ENCODE peak calls at places on chromosomes 3 and 15, in ten cellular contexts. I is endothelial cell of umbilical vein, Y is GM23248, L is colonic mucosa, M is H9, G is mesenchymal stem cell, R is IMR-90, D is neuronal stem cell, J is kidney, H is fibroblast of lung. W is an unnamed sample.

GRCh38 chr3:192772495-192772894 is 45.2 kb upstream of the FGF12 start:
- DNase-seq in R (peak), H (no peak), D (no peak), L (no peak), Y (peak), G (peak), I (peak), J (no peak), M (peak), W (peak)

GRCh38 chr3:72903004-72903403 is 15.2 kb downstream of the GXYLT2 start:
- DNase-seq in H (peak), J (no peak), M (no peak), L (no peak), R (peak), I (no peak), Y (peak), G (peak), D (no peak), W (no peak)

GRCh38 chr3:112582242-112582874 is 20.5 kb downstream of the SLC35A5 start:
- DNase-seq in H (peak), R (peak), L (no peak), J (no peak), G (peak), Y (peak), M (peak), I (peak), D (peak), W (peak)

GRCh38 chr3:187719628-187720336 is 17.4 kb upstream of the RTP2 start:
- DNase-seq in H (no peak), J (peak), M (no peak), Y (no peak), L (no peak), R (no peak), G (no peak), I (no peak), D (no peak), W (peak)

GRCh38 chr3:124818398-124819150 is 68.6 kb downstream of the ITGB5 start:
- DNase-seq in D (no peak), G (peak), J (no peak), Y (peak), I (no peak), R (peak), H (peak), L (no peak), M (no peak), W (no peak)

GRCh38 chr3:179074656-179075055 is 3.0 kb upstream of the ZMAT3 start:
- DNase-seq in L (no peak), R (no peak), J (no peak), H (no peak), I (no peak), Y (no peak), G (no peak), D (no peak), M (no peak), W (no peak)

GRCh38 chr3:107085261-107085660 is 292.0 kb upstream of the CCDC54 start:
- DNase-seq in H (peak), G (no peak), L (no peak), M (no peak), I (peak), Y (peak), J (no peak), R (peak), D (no peak), W (no peak)

GRCh38 chr3:126998728-126999127 is 15.8 kb downstream of the PLXNA1 start:
- DNase-seq in L (peak), D (no peak), I (no peak), M (no peak), Y (no peak), H (no peak), J (no peak), R (no peak), G (no peak), W (no peak)

GRCh38 chr15:51600114-51600513 is 22.5 kb downstream of the DMXL2 start:
- DNase-seq in R (peak), D (no peak), J (no peak), L (no peak), I (no peak), M (no peak), H (no peak), Y (peak), G (no peak), W (no peak)

GRCh38 chr15:28994142-28994829 is 108.5 kb downstream of the APBA2 start:
- DNase-seq in D (no peak), J (no peak), G (no peak), R (no peak), M (no peak), L (no peak), I (no peak), H (no peak), Y (no peak), W (no peak)

GRCh38 chr3:8639585-8639984 is 5.0 kb downstream of the SSUH2 start:
- DNase-seq in I (no peak), L (no peak), M (no peak), D (no peak), H (no peak), G (no peak), Y (no peak), J (no peak), R (no peak), W (peak)
- H3K9ac ChIP-seq in I (no peak), L (no peak), M (no peak), D (no peak), H (no peak), G (no peak), Y (no peak), J (no peak), R (no peak), W (no peak)

GRCh38 chr3:36212291-36212690 is 168.0 kb upstream of the STAC start:
- DNase-seq in J (no peak), D (no peak), I (no peak), H (peak), G (peak), Y (peak), L (no peak), R (no peak), M (no peak), W (no peak)

GRCh38 chr3:36211656-36211999 is 168.7 kb upstream of the STAC start:
- DNase-seq in L (no peak), H (no peak), I (no peak), M (no peak), R (no peak), D (no peak), G (no peak), Y (no peak), J (no peak), W (no peak)

GRCh38 chr3:36210840-36211655 is 169.3 kb upstream of the STAC start:
- DNase-seq in I (no peak), Y (no peak), H (no peak), J (no peak), L (no peak), M (no peak), R (no peak), D (no peak), G (no peak), W (no peak)

GRCh38 chr3:36219398-36219797 is 160.9 kb upstream of the STAC start:
- DNase-seq in M (no peak), Y (peak), I (no peak), G (peak), J (no peak), H (no peak), D (no peak), R (peak), L (no peak), W (no peak)

GRCh38 chr3:36214460-36214859 is 165.8 kb upstream of the STAC start:
- DNase-seq in R (no peak), Y (no peak), G (no peak), M (no peak), I (no peak), D (no peak), L (no peak), J (no peak), H (no peak), W (no peak)
- H3K9ac ChIP-seq in R (no peak), Y (no peak), G (no peak), M (no peak), I (no peak), D (no peak), L (no peak), J (no peak), H (no peak), W (no peak)

GRCh38 chr3:173865900-173866498 is 468.5 kb downstream of the NLGN1 start:
- DNase-seq in J (no peak), Y (no peak), M (peak), I (no peak), R (no peak), G (no peak), D (no peak), H (no peak), L (no peak), W (no peak)
- H3K9ac ChIP-seq in J (no peak), Y (no peak), M (no peak), I (no peak), R (no peak), G (no peak), D (no peak), H (no peak), L (no peak), W (no peak)

DNA sequence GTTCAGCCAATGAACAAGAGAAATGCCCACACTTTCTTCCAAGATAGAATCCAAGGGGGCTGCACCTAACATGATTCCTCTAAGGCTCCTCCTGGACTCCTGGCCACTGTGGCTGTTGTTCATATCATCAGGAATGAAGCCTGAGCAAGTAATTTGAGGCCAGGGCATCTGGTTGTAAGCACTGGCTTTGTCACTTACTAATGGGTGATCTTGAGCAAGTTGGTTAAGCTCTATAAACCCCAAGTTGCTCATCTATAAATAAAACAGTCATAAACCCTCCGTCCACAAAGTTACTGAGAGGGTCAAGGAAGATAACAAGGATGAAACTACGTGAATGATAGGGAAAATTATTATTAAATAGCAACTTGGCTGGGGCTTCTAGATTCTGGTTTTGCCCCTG is 58.3 kb downstream of the CDC25A start:
- DNase-seq in R (peak), J (no peak), G (peak), L (no peak), Y (peak), I (no peak), D (no peak), H (no peak), M (no peak), W (no peak)
- H3K9ac ChIP-seq in R (no peak), J (peak), G (no peak), L (no peak), Y (peak), I (no peak), D (no peak), H (no peak), M (no peak), W (no peak)

DNA sequence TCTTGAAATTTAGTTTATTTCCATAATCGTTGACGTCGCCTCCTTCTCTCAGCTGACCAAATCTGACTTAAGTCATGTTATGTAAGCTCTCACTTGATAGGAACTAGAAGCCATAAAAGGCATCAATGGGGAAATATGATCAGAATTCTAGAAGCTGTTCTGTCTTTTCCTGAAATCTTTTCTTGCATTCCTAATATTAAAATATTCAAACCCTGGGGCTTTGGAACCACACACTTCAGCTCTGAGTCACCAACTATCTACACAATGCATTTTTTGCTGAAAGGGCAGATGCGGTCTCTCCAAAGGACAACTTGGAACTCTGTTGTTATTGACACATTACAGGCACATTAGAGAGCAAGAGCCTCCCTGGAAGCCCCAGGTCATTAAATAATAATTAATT is 91.3 kb downstream of the LARS2 start:
- DNase-seq in M (no peak), G (peak), I (no peak), L (no peak), H (peak), D (no peak), R (peak), Y (peak), J (no peak), W (no peak)
- H3K9ac ChIP-seq in M (no peak), G (no peak), I (no peak), L (no peak), H (no peak), D (no peak), R (no peak), Y (no peak), J (no peak), W (no peak)